ENCODE peak calls at places on chromosome 13, in four cellular contexts. I, S, Q and B are unnamed samples.

GRCh38 chr13:95676100-95676774 is 702 bp upstream of the DNAJC3 start:
- DNase-seq in I (peak), S (no peak), Q (peak), B (no peak)

GRCh38 chr13:27044837-27045570 is 126.6 kb downstream of the USP12 start:
- DNase-seq in I (no peak), S (no peak), Q (no peak), B (no peak)

GRCh38 chr13:106532111-106532929 is 3.1 kb downstream of the EFNB2 start:
- DNase-seq in I (no peak), S (no peak), Q (peak), B (no peak)

GRCh38 chr13:43307921-43308433 is 284.6 kb downstream of the DNAJC15 start:
- DNase-seq in I (peak), S (peak), Q (peak), B (peak)

GRCh38 chr13:41179593-41180250 is 14.6 kb downstream of the KBTBD7 start:
- DNase-seq in I (no peak), S (no peak), Q (peak), B (no peak)

GRCh38 chr13:34128661-34129060 is 310.7 kb downstream of the RFC3 start:
- DNase-seq in I (no peak), S (no peak), Q (no peak), B (no peak)

GRCh38 chr13:57874530-57874929 is 243.0 kb downstream of the PCDH17 start:
- DNase-seq in I (no peak), S (no peak), Q (no peak), B (no peak)

GRCh38 chr13:106919638-106920037 is 351.7 kb upstream of the ARGLU1 start:
- DNase-seq in I (no peak), S (no peak), Q (peak), B (no peak)

GRCh38 chr13:77660841-77661250 is 36.6 kb upstream of the SLAIN1 start:
- DNase-seq in I (no peak), S (no peak), Q (no peak), B (peak)

GRCh38 chr13:33612641-33613638 is 205.0 kb upstream of the RFC3 start:
- DNase-seq in I (no peak), S (no peak), Q (no peak), B (no peak)

GRCh38 chr13:87884874-87885273 is 213.7 kb downstream of the SLITRK5 start:
- DNase-seq in I (no peak), S (no peak), Q (peak), B (no peak)

GRCh38 chr13:73809561-73809960 is 324.6 kb downstream of the KLF12 start:
- DNase-seq in I (no peak), S (no peak), Q (peak), B (no peak)

GRCh38 chr13:105474983-105475382 is 1060.5 kb downstream of the EFNB2 start:
- DNase-seq in I (no peak), S (no peak), Q (no peak), B (no peak)

GRCh38 chr13:27405521-27406134 is 18.8 kb upstream of the GTF3A start:
- DNase-seq in I (no peak), S (no peak), Q (no peak), B (no peak)

GRCh38 chr13:113001251-113002140 is 32.5 kb downstream of the MCF2L start:
- DNase-seq in I (peak), S (peak), Q (peak), B (no peak)

GRCh38 chr13:49667773-49668172 is 23.5 kb downstream of the EBPL start:
- DNase-seq in I (no peak), S (no peak), Q (no peak), B (no peak)

GRCh38 chr13:68190826-68191225 is 960.7 kb upstream of the PCDH9 start:
- DNase-seq in I (no peak), S (no peak), Q (no peak), B (peak)

GRCh38 chr13:47146136-47146535 is 249.3 kb upstream of the HTR2A start:
- DNase-seq in I (no peak), S (no peak), Q (peak), B (no peak)

GRCh38 chr13:102697264-102697663 is 2.4 kb upstream of the METTL21C start:
- DNase-seq in I (no peak), S (no peak), Q (no peak), B (no peak)

GRCh38 chr13:21075303-21076264 is 14.2 kb upstream of the LATS2 start:
- DNase-seq in I (peak), S (no peak), Q (peak), B (no peak)

GRCh38 chr13:31946091-31946770 is 85.3 kb upstream of the FRY start:
- DNase-seq in I (no peak), S (no peak), Q (peak), B (no peak)

GRCh38 chr13:70432276-70432805 is 324.1 kb upstream of the KLHL1 start:
- DNase-seq in I (no peak), S (no peak), Q (no peak), B (no peak)

GRCh38 chr13:78241278-78241919 is 322.8 kb upstream of the EDNRB start:
- DNase-seq in I (peak), S (no peak), Q (peak), B (no peak)

GRCh38 chr13:26999499-26999898 is 172.1 kb downstream of the USP12 start:
- DNase-seq in I (no peak), S (no peak), Q (no peak), B (no peak)

GRCh38 chr13:20118268-20119140 is 42.3 kb downstream of the GJA3 start:
- DNase-seq in I (peak), S (no peak), Q (peak), B (no peak)

GRCh38 chr13:26653310-26653709 is 95.8 kb downstream of the WASF3 start:
- DNase-seq in I (no peak), S (no peak), Q (peak), B (no peak)

GRCh38 chr13:77136902-77137420 is 110.0 kb upstream of the FBXL3 start:
- DNase-seq in I (no peak), S (no peak), Q (peak), B (no peak)

GRCh38 chr13:110341445-110342247 is 34.6 kb downstream of the COL4A2 start:
- DNase-seq in I (no peak), S (no peak), Q (peak), B (no peak)

GRCh38 chr13:35599385-35599784 is 122.9 kb upstream of the MAB21L1 start:
- DNase-seq in I (no peak), S (no peak), Q (peak), B (no peak)

GRCh38 chr13:88979465-88980180 is 1308.5 kb downstream of the SLITRK5 start:
- DNase-seq in I (no peak), S (no peak), Q (peak), B (no peak)

GRCh38 chr13:33868343-33868994 is 50.5 kb downstream of the RFC3 start:
- DNase-seq in I (no peak), S (no peak), Q (no peak), B (no peak)

GRCh38 chr13:71252191-71252704 is 614.8 kb downstream of the DACH1 start:
- DNase-seq in I (no peak), S (no peak), Q (peak), B (no peak)

GRCh38 chr13:80040219-80040976 is 300.5 kb downstream of the SPRY2 start:
- DNase-seq in I (no peak), S (no peak), Q (peak), B (no peak)

GRCh38 chr13:32284927-32285632 is 30.1 kb downstream of the ZAR1L start:
- DNase-seq in I (peak), S (no peak), Q (peak), B (no peak)

GRCh38 chr13:113178070-113178895 is 19.8 kb downstream of the PROZ start:
- DNase-seq in I (no peak), S (no peak), Q (peak), B (no peak)

GRCh38 chr13:111233080-111233479 is 87.4 kb upstream of the TEX29 start:
- DNase-seq in I (no peak), S (no peak), Q (no peak), B (no peak)

GRCh38 chr13:23427342-23428182 is 5.9 kb downstream of the SACS start:
- DNase-seq in I (peak), S (no peak), Q (peak), B (no peak)

GRCh38 chr13:23432589-23432988 is 913 bp downstream of the SACS start:
- DNase-seq in I (no peak), S (no peak), Q (no peak), B (no peak)

GRCh38 chr13:23433171-23434153 is at the start of gene SACS:
- DNase-seq in I (peak), S (no peak), Q (peak), B (no peak)

GRCh38 chr13:23430664-23431063 is 2.8 kb downstream of the SACS start:
- DNase-seq in I (no peak), S (no peak), Q (no peak), B (no peak)

GRCh38 chr13:23428183-23428528 is 5.3 kb downstream of the SACS start:
- DNase-seq in I (no peak), S (no peak), Q (peak), B (no peak)
- H3K4me3 ChIP-seq in I (no peak), S (peak), Q (no peak), B (no peak)

GRCh38 chr13:99968521-99969367 is 2.8 kb downstream of the ZIC5 start:
- DNase-seq in I (no peak), S (no peak), Q (no peak), B (peak)

GRCh38 chr13:99969368-99969933 is 2.1 kb downstream of the ZIC5 start:
- DNase-seq in I (no peak), S (no peak), Q (no peak), B (peak)

GRCh38 chr13:99967884-99968520 is 3.6 kb downstream of the ZIC5 start:
- DNase-seq in I (no peak), S (no peak), Q (no peak), B (no peak)

GRCh38 chr13:99965329-99966000 is 6.1 kb downstream of the ZIC5 start:
- DNase-seq in I (no peak), S (no peak), Q (no peak), B (no peak)

GRCh38 chr13:99967498-99967883 is 4.1 kb downstream of the ZIC5 start:
- DNase-seq in I (no peak), S (no peak), Q (no peak), B (no peak)
- H3K4me3 ChIP-seq in I (no peak), S (no peak), Q (peak), B (no peak)

GRCh38 chr13:51396352-51396751 is 56.5 kb downstream of the INTS6 start:
- DNase-seq in I (no peak), S (no peak), Q (peak), B (no peak)

GRCh38 chr13:51394724-51395123 is 55.2 kb downstream of the SERPINE3 start:
- DNase-seq in I (no peak), S (no peak), Q (no peak), B (no peak)

DNA sequence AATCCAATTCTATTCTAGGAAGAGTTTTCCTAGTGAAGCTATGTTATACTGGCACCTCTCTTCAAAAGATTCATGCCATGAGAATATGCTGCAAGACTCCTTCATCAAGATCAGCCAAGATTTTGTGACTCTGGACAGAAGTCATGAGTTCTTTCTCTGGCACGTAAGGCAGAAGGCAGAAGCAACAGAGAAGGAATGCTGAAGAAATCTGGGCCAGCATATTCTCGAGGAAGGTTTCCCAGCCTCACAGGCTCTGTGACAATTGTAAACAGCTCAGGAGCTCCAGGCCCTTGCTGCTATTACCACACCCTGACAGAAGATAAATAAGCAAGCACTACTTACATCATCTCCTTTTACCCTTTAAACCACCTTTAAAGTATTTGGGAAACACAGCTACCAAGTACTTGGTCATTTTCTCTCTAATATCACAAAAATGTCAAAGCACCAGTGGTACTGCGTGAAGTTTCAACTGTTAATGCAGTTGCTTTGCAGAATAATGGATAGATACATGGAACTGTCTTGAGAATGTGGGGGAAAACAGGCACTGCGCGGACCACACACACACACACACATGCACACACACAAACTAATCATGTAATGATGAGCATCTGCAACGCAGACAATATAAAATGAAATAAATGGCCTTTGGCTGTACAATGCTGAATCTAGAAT is 55.4 kb downstream of the INTS6 start:
- DNase-seq in I (no peak), S (no peak), Q (peak), B (no peak)
- H3K4me3 ChIP-seq in I (no peak), S (no peak), Q (no peak), B (no peak)

GRCh38 chr13:45209229-45209628 is 8.4 kb upstream of the KCTD4 start:
- DNase-seq in I (no peak), S (no peak), Q (peak), B (no peak)

GRCh38 chr13:45205124-45205523 is 4.3 kb upstream of the KCTD4 start:
- DNase-seq in I (no peak), S (no peak), Q (no peak), B (no peak)

GRCh38 chr13:45206340-45206739 is 5.5 kb upstream of the KCTD4 start:
- DNase-seq in I (no peak), S (no peak), Q (peak), B (no peak)

GRCh38 chr13:45207319-45207718 is 6.5 kb upstream of the KCTD4 start:
- DNase-seq in I (no peak), S (no peak), Q (no peak), B (no peak)

DNA sequence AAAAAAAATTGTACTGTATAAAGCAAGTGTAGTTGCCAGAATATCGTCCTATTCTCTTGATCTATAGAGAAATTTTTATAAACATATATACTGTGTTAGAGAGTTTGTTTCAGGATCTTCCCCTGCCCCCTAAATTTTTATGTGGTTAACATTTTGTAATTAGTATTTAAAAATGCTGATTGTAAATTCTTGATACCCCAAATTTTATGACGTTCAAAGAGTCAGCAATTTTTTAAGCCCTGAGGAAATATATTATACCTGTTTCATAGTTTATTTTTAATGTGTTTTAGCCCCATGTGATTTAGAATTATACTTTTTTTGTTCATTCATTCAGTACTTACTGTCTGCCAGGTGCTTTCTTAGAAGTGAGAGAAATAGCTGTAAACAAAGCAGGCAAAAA is 7.3 kb upstream of the KCTD4 start:
- DNase-seq in I (no peak), S (no peak), Q (no peak), B (no peak)
- H3K4me3 ChIP-seq in I (no peak), S (no peak), Q (no peak), B (no peak)

GRCh38 chr13:44573790-44574465 is 2.2 kb downstream of the TSC22D1 start:
- DNase-seq in I (peak), S (no peak), Q (peak), B (no peak)
- H3K4me3 ChIP-seq in I (no peak), S (peak), Q (no peak), B (no peak)

GRCh38 chr13:37102896-37103295 is 2.6 kb downstream of the CSNK1A1L start:
- DNase-seq in I (no peak), S (no peak), Q (no peak), B (no peak)

GRCh38 chr13:37094840-37095239 is 10.6 kb downstream of the CSNK1A1L start:
- DNase-seq in I (no peak), S (no peak), Q (no peak), B (no peak)

GRCh38 chr13:37097008-37097579 is 8.4 kb downstream of the CSNK1A1L start:
- DNase-seq in I (no peak), S (no peak), Q (no peak), B (no peak)
- H3K4me3 ChIP-seq in I (no peak), S (no peak), Q (no peak), B (no peak)

DNA sequence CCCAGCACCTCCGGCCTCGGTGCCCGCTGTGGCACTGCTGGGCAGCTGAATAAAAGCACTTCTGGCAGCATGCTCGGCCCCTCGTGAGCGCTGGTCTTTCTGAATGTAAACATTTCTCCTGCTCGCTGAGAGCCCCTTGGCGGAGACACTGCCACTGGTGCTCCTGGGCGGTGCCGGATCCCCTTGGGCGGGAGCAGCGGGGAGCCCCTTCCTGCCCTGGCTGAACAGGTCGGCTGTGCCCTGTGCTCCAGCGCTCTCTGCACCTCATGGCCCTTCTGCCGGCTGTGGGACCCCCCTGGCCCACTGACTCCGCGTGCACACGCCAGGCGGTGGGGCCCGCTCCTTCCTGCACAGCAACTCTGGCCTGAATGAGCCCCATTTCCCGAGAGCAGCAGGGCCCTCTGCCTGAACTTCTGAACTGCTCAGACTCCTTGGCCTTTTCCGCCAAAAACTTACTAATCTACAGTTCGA is 14.0 kb downstream of the RB1 start:
- DNase-seq in I (no peak), S (no peak), Q (no peak), B (no peak)
- H3K4me3 ChIP-seq in I (no peak), S (peak), Q (no peak), B (no peak)

DNA sequence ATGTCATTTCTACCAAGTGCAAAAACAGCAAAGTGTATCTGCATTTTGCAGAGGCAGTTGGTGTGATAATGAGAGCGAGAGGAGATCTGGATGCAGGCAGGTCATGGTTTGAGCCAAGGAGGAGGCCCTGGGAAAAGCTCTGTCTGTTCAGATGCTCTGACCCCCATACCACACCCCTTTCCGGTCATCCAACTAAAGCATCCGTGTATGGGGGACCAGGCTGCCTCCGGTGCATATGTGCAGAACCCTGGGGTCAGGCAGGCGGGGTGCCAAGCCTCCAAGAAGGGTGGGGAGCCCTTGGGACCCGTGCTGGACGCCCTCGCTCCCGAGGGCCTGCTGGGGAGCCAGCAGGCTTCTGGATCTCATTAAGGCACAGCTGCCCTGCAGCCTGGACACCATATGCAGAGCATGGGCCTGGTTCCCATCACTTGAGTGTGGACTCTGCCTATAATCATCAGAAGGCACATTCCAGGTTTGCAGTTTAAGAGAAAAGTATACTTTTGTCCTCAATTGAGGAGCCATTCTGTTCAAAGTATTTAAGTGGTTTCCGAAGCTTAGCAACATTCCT is 56.1 kb downstream of the ALOX5AP start:
- DNase-seq in I (no peak), S (no peak), Q (peak), B (no peak)
- H3K4me3 ChIP-seq in I (no peak), S (no peak), Q (no peak), B (no peak)

DNA sequence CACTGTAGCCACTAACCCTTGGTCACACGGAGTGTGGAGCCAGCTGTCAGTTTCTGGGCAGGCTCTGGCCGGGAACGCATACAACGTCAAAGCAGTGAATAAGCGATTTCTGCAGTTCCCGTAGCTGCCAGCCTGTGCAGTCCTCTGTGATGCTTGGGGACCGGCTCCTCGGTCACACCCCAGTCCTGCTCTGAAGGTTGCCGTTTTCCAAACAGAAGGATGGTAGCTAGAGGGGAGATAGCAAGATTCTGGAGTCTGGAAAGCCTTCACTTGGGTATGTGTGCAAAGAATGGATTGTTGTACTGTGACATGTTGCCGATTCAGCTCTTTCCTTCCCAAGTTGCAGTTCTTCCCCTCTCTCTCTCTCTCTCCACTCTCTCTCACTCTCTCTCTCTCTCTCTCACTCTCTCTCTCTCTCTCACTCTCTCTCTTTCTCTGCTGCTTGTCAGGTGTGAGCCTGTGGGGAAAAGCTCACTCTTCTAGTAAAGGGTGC is 38.7 kb upstream of the C1QTNF9 start:
- DNase-seq in I (peak), S (no peak), Q (peak), B (no peak)
- H3K4me3 ChIP-seq in I (no peak), S (peak), Q (no peak), B (no peak)

DNA sequence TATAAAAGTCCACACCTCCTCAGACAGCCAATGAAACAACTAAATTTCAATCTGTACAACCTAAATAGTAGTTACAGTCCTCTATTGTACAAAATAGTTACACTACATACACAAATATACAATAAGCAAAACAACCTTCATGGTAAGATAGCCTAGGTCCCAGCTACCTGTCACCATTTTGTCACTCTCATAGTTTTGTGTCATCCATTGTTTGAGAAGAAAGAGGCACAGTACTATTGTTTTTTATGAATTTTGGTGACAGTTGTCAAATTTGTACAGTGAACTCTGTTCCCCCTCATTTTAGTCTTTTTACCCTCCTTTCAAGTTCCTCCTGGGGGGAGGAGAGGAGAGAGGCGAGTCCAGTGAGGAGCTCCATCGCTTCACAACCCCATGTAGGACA is 60.2 kb downstream of the SERP2 start:
- DNase-seq in I (no peak), S (no peak), Q (no peak), B (no peak)
- H3K4me3 ChIP-seq in I (no peak), S (peak), Q (peak), B (peak)